ENCODE peak calls at places on chromosome 14, in ten cellular contexts. N, R, P, K, G, H, A, B, S and T are unnamed samples.
A peak's percentile ranks its signal among the peaks of the same experiment; 100 is the strongest.

GRCh38 chr14:65170768-65171251 is 68.5 kb upstream of the MAX start:
- DNase-seq in A (no peak), N (peak; percentile 48), H (no peak), P (peak; percentile 91), S (no peak), G (no peak), B (peak; percentile 73), R (peak; percentile 88), K (peak; percentile 73), T (no peak)

GRCh38 chr14:35963209-35963608 is 137.1 kb downstream of the BRMS1L start:
- DNase-seq in S (no peak), R (peak; percentile 66), P (no peak), H (no peak), G (no peak), K (peak; percentile 67), A (no peak), N (no peak), B (no peak), T (no peak)

GRCh38 chr14:65412881-65413738 is 580 bp downstream of the FUT8 start:
- DNase-seq in S (peak; percentile 14), H (peak; percentile 49), G (peak; percentile 77), R (peak; percentile 75), P (peak; percentile 82), B (peak; percentile 68), K (peak; percentile 70), N (peak; percentile 91), A (peak; percentile 3), T (no peak)

GRCh38 chr14:97806871-97807270 is 1009.7 kb downstream of the VRK1 start:
- DNase-seq in B (no peak), P (no peak), R (no peak), A (no peak), N (no peak), G (no peak), K (no peak), S (no peak), H (no peak), T (no peak)

GRCh38 chr14:75492832-75493579 is 29.3 kb upstream of the BATF start:
- DNase-seq in S (no peak), G (no peak), B (no peak), P (no peak), N (no peak), H (no peak), K (no peak), R (no peak), A (no peak), T (no peak)

GRCh38 chr14:59208224-59208814 is 19.9 kb downstream of the DAAM1 start:
- DNase-seq in A (no peak), K (no peak), N (no peak), R (peak; percentile 67), P (no peak), H (peak; percentile 29), B (no peak), S (no peak), G (no peak), T (no peak)

GRCh38 chr14:63535918-63536317 is 7.3 kb downstream of the PPP2R5E start:
- DNase-seq in N (no peak), A (no peak), G (no peak), P (no peak), H (no peak), S (no peak), K (no peak), B (no peak), R (no peak), T (no peak)

GRCh38 chr14:48690349-48690748 is 895.8 kb downstream of the RPS29 start:
- DNase-seq in K (peak; percentile 60), P (no peak), N (no peak), R (peak; percentile 29), G (no peak), B (no peak), A (no peak), H (no peak), S (no peak), T (no peak)

GRCh38 chr14:75941030-75941429 is 40.8 kb downstream of the TGFB3 start:
- DNase-seq in P (no peak), A (no peak), N (no peak), H (no peak), G (no peak), B (no peak), K (no peak), S (no peak), R (no peak), T (no peak)

GRCh38 chr14:61474021-61474420 is 152.6 kb downstream of the PRKCH start:
- DNase-seq in K (no peak), H (no peak), S (no peak), N (no peak), A (no peak), R (no peak), G (no peak), P (no peak), B (no peak), T (no peak)

GRCh38 chr14:103744621-103745395 is 29.2 kb downstream of the ZFYVE21 start:
- DNase-seq in H (no peak), P (peak; percentile 49), B (no peak), K (no peak), S (no peak), N (no peak), A (no peak), G (no peak), R (no peak), T (no peak)

DNA sequence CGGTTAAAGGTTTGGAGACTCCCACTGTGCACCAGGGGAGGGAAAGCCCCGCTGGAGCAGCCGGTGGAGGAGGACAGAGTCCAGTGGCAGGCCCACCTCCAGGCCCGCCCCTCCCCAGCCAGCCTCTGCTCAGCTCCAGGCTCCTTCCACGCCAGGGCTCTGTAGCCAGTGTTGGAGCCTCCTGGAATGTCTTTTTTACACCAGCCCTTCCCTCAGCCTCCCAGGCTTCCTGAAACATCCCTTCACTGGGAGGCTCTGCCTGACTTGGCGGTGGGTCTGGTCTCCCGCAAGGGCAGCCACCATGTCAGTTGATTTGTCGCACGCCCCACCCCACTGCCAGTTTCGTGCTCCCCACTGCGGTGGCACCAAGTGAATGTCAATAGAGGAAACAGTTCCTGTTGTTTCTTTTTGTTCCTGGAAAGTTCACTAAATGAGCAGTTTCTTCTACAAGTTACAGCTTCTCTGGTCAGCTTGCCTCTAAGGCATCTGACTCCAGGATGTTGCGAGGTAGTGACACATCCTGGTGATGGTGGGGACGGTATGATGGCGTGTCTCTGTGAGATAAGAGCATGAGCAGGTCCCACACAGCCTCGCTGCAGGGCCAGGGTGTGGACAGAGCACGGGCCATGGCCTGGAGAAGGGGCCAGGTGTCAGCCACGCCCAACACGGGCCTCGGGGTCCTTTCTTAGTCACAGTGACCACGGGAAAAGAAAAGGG is 79.7 kb upstream of the DYNC1H1 start:
- DNase-seq in B (no peak), G (no peak), A (no peak), S (no peak), P (no peak), R (no peak), K (no peak), N (no peak), H (no peak), T (no peak)
- H3K36me3 ChIP-seq in B (peaks cover 80% of the 10 kb centered on the region), G (no peaks in the 10 kb centered on the region), A (peaks cover 35% of the 10 kb centered on the region), S (peaks cover 72% of the 10 kb centered on the region), P (peaks cover 58% of the 10 kb centered on the region), R (peaks cover 2% of the 10 kb centered on the region), K (no peaks in the 10 kb centered on the region), N (peaks cover 20% of the 10 kb centered on the region), H (no peaks in the 10 kb centered on the region), T (peaks cover 25% of the 10 kb centered on the region)

GRCh38 chr14:66495214-66496098 is 9.3 kb downstream of the CCDC196 start:
- DNase-seq in G (no peak), P (peak; percentile 62), N (peak; percentile 70), B (peak; percentile 31), K (peak; percentile 69), H (peak; percentile 46), A (no peak), R (peak; percentile 68), S (no peak), T (no peak)

GRCh38 chr14:66496911-66497310 is 10.7 kb downstream of the CCDC196 start:
- DNase-seq in A (no peak), K (no peak), H (no peak), G (no peak), N (peak; percentile 19), S (no peak), B (no peak), P (no peak), R (no peak), T (no peak)

GRCh38 chr14:66501592-66501991 is 6.4 kb upstream of the GPHN start:
- DNase-seq in N (no peak), A (no peak), H (no peak), K (no peak), S (no peak), G (no peak), B (no peak), R (no peak), P (no peak), T (no peak)

GRCh38 chr14:66493750-66494149 is 7.6 kb downstream of the CCDC196 start:
- DNase-seq in S (no peak), G (no peak), A (no peak), K (no peak), B (no peak), H (no peak), N (no peak), P (no peak), R (no peak), T (no peak)

GRCh38 chr14:66496188-66496807 is 10.1 kb downstream of the CCDC196 start:
- DNase-seq in S (no peak), A (no peak), H (no peak), G (no peak), R (no peak), B (no peak), P (no peak), K (no peak), N (no peak), T (no peak)
- H3K27ac ChIP-seq in S (no peak overlapping the region), A (no peak overlapping the region), H (no peak overlapping the region), G (no peak overlapping the region), R (no peak overlapping the region), B (no peak overlapping the region), P (no peak overlapping the region), K (no peak overlapping the region), N (no peak overlapping the region), T (no peak overlapping the region)

DNA sequence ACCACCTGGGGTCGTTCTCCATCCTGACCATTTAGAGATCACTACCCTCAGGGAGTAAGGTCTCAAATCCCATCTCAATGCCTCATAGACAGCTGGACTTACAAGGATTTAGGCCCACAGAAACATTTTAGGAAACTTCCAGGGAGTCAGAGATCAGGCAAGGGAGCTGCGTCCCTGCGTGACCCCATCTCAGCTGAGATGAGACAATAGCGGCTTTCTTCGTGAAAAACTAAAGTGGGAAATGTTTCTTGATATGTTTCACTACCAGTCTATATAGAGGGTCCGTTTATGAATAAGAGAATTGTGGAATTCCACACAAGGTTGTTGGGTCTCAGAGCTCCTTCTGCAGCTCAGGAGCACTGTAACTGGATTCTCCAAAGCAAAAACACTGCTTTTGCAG is 105.1 kb downstream of the VCPKMT start:
- DNase-seq in P (no peak), R (no peak), B (no peak), S (no peak), G (no peak), N (no peak), K (no peak), A (no peak), H (no peak), T (no peak)
- H3K4me1 ChIP-seq in P (no peaks in the 10 kb centered on the region), R (no peaks in the 10 kb centered on the region), B (no peaks in the 10 kb centered on the region), S (no peaks in the 10 kb centered on the region), G (no peaks in the 10 kb centered on the region), N (no peaks in the 10 kb centered on the region), K (no peaks in the 10 kb centered on the region), A (peaks cover 17% of the 10 kb centered on the region), H (no peaks in the 10 kb centered on the region), T (no peaks in the 10 kb centered on the region)

DNA sequence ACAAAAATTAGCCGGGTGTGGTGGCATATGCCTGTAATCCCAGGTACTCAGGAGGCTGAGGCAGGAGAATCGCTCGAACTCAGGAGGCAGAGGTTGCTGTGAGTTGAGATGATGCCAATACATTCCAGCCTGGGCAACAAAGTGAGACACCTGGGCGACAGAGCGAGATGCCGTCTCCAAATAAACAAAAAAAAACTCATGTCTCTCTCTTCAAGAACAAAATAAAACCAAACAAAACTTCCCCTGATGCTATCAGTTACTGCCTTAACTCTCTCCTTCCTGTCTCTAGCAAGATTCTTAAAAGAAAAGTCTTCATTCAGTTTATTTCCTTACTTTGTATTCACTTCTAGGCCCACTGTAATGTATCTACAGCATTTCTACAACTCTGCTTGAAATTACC is 20.8 kb downstream of the KLHL28 start:
- DNase-seq in G (no peak), P (no peak), A (no peak), S (no peak), K (no peak), H (no peak), N (no peak), R (no peak), B (no peak), T (no peak)
- H3K36me3 ChIP-seq in G (peaks cover 5% of the 10 kb centered on the region), P (peaks cover 85% of the 10 kb centered on the region), A (peaks cover 14% of the 10 kb centered on the region), S (peaks cover 68% of the 10 kb centered on the region), K (peaks cover 17% of the 10 kb centered on the region), H (no peaks in the 10 kb centered on the region), N (peaks cover 11% of the 10 kb centered on the region), R (peaks cover 1% of the 10 kb centered on the region), B (peaks cover 28% of the 10 kb centered on the region), T (peaks cover 16% of the 10 kb centered on the region)